ENCODE peak calls at places on chromosomes 16 and 17, in nine cellular contexts. One of them, this sample, is unnamed.

GRCh38 chr16:30113031-30113710 is at the start of gene GDPD3:
- DNase-seq in HT1080: peak
- DNase-seq in activated CD8-positive, alpha-beta T cell treated with anti-CD3 and anti-CD28 coated beads, Interleukin-2, amount 10 ng/mL, durations not matched to agents 7 days and 5 days: no peak
- DNase-seq in HTR-8/SVneo: no peak
- DNase-seq in foreskin melanocyte: no peak
- DNase-seq in GM13976: no peak
- DNase-seq in mesendoderm: no peak
- DNase-seq in NCI-H1694 treated with DMSO at 0.1 percent for 48 hours: no peak
- DNase-seq in NCI-H460: no peak
- DNase-seq in this sample: no peak

GRCh38 chr16:55408656-55409055 is 70.3 kb upstream of the MMP2 start:
- DNase-seq in NCI-H1694 treated with DMSO at 0.1 percent for 48 hours: no peak
- DNase-seq in HTR-8/SVneo: no peak
- DNase-seq in foreskin melanocyte: no peak
- DNase-seq in mesendoderm: no peak
- DNase-seq in activated CD8-positive, alpha-beta T cell treated with anti-CD3 and anti-CD28 coated beads, Interleukin-2, amount 10 ng/mL, durations not matched to agents 7 days and 5 days: no peak
- DNase-seq in GM13976: no peak
- DNase-seq in HT1080: no peak
- DNase-seq in NCI-H460: no peak
- DNase-seq in this sample: no peak

GRCh38 chr17:76239538-76240274 is 587 bp downstream of the RNF157 start:
- DNase-seq in NCI-H460: no peak
- DNase-seq in activated CD8-positive, alpha-beta T cell treated with anti-CD3 and anti-CD28 coated beads, Interleukin-2, amount 10 ng/mL, durations not matched to agents 7 days and 5 days: no peak
- DNase-seq in foreskin melanocyte: no peak
- DNase-seq in mesendoderm: no peak
- DNase-seq in GM13976: no peak
- DNase-seq in NCI-H1694 treated with DMSO at 0.1 percent for 48 hours: no peak
- DNase-seq in HT1080: no peak
- DNase-seq in HTR-8/SVneo: no peak
- DNase-seq in this sample: no peak

GRCh38 chr16:1930338-1930720 is 12.1 kb upstream of the HS3ST6 start:
- DNase-seq in NCI-H460: no peak
- DNase-seq in activated CD8-positive, alpha-beta T cell treated with anti-CD3 and anti-CD28 coated beads, Interleukin-2, amount 10 ng/mL, durations not matched to agents 7 days and 5 days: no peak
- DNase-seq in GM13976: no peak
- DNase-seq in HT1080: no peak
- DNase-seq in NCI-H1694 treated with DMSO at 0.1 percent for 48 hours: no peak
- DNase-seq in HTR-8/SVneo: no peak
- DNase-seq in mesendoderm: no peak
- DNase-seq in foreskin melanocyte: no peak
- DNase-seq in this sample: no peak

GRCh38 chr16:74279805-74280204 is 16.8 kb upstream of the PSMD7 start:
- DNase-seq in foreskin melanocyte: no peak
- DNase-seq in HTR-8/SVneo: no peak
- DNase-seq in GM13976: no peak
- DNase-seq in NCI-H460: no peak
- DNase-seq in activated CD8-positive, alpha-beta T cell treated with anti-CD3 and anti-CD28 coated beads, Interleukin-2, amount 10 ng/mL, durations not matched to agents 7 days and 5 days: no peak
- DNase-seq in HT1080: no peak
- DNase-seq in mesendoderm: no peak
- DNase-seq in NCI-H1694 treated with DMSO at 0.1 percent for 48 hours: no peak
- DNase-seq in this sample: no peak

GRCh38 chr16:77674888-77675287 is 47.4 kb upstream of the NUDT7 start:
- DNase-seq in NCI-H460: no peak
- DNase-seq in activated CD8-positive, alpha-beta T cell treated with anti-CD3 and anti-CD28 coated beads, Interleukin-2, amount 10 ng/mL, durations not matched to agents 7 days and 5 days: no peak
- DNase-seq in NCI-H1694 treated with DMSO at 0.1 percent for 48 hours: no peak
- DNase-seq in foreskin melanocyte: no peak
- DNase-seq in HT1080: no peak
- DNase-seq in mesendoderm: no peak
- DNase-seq in HTR-8/SVneo: no peak
- DNase-seq in GM13976: no peak
- DNase-seq in this sample: peak

GRCh38 chr17:51298508-51299371 is 38.4 kb downstream of the UTP18 start:
- DNase-seq in foreskin melanocyte: peak
- DNase-seq in GM13976: peak
- DNase-seq in NCI-H460: peak
- DNase-seq in mesendoderm: peak
- DNase-seq in activated CD8-positive, alpha-beta T cell treated with anti-CD3 and anti-CD28 coated beads, Interleukin-2, amount 10 ng/mL, durations not matched to agents 7 days and 5 days: no peak
- DNase-seq in NCI-H1694 treated with DMSO at 0.1 percent for 48 hours: peak
- DNase-seq in HT1080: no peak
- DNase-seq in HTR-8/SVneo: peak
- DNase-seq in this sample: no peak

GRCh38 chr17:73824321-73824720 is 180.1 kb upstream of the SDK2 start:
- DNase-seq in activated CD8-positive, alpha-beta T cell treated with anti-CD3 and anti-CD28 coated beads, Interleukin-2, amount 10 ng/mL, durations not matched to agents 7 days and 5 days: no peak
- DNase-seq in HTR-8/SVneo: no peak
- DNase-seq in NCI-H1694 treated with DMSO at 0.1 percent for 48 hours: no peak
- DNase-seq in mesendoderm: no peak
- DNase-seq in foreskin melanocyte: no peak
- DNase-seq in GM13976: no peak
- DNase-seq in HT1080: no peak
- DNase-seq in NCI-H460: no peak
- DNase-seq in this sample: no peak

This sample was measured in SJSA1.